ENCODE peak calls at places on chromosomes 16 and 17, in nine cellular contexts. X, N, M, P, W, O, U, E and R are unnamed samples.

GRCh38 chr16:10554569-10554968 is 25.8 kb downstream of the EMP2 start:
- DNase-seq in X (no peak), N (no peak), M (no peak), P (no peak), W (no peak), O (no peak), U (no peak), E (no peak), R (no peak)

GRCh38 chr17:71460943-71461342 is 659.9 kb upstream of the SOX9 start:
- DNase-seq in X (peak; percentile 16), N (no peak), M (no peak), P (no peak), W (no peak), O (peak; percentile 0), U (no peak), E (no peak), R (no peak)

GRCh38 chr16:1413684-1414531 is 596 bp downstream of the UNKL start:
- DNase-seq in X (peak; percentile 51), N (peak; percentile 79), M (peak; percentile 51), P (peak; percentile 79), W (no peak), O (peak; percentile 86), U (no peak), E (peak; percentile 50), R (no peak)

GRCh38 chr17:14845562-14846335 is 419.4 kb downstream of the PMP22 start:
- DNase-seq in X (no peak), N (no peak), M (no peak), P (peak; percentile 66), W (no peak), O (no peak), U (no peak), E (no peak), R (no peak)

GRCh38 chr16:30535777-30536190 is 1.1 kb upstream of the ZNF747 start:
- DNase-seq in X (peak; percentile 83), N (peak; percentile 80), M (peak; percentile 58), P (peak; percentile 89), W (no peak), O (peak; percentile 82), U (no peak), E (peak; percentile 75), R (no peak)

GRCh38 chr16:74563828-74564263 is 43.1 kb downstream of the GLG1 start:
- DNase-seq in X (no peak), N (peak; percentile 67), M (no peak), P (no peak), W (no peak), O (peak; percentile 77), U (peak; percentile 76), E (no peak), R (no peak)

GRCh38 chr16:77898671-77899211 is 110.4 kb downstream of the VAT1L start:
- DNase-seq in X (no peak), N (no peak), M (no peak), P (no peak), W (no peak), O (no peak), U (no peak), E (peak; percentile 54), R (no peak)

GRCh38 chr16:62036101-62036806 is at the start of gene CDH8:
- DNase-seq in X (no peak), N (peak; percentile 46), M (no peak), P (peak; percentile 85), W (no peak), O (no peak), U (no peak), E (no peak), R (peak; percentile 87)

GRCh38 chr17:44187131-44187899 is 543 bp downstream of the TMUB2 start:
- DNase-seq in X (no peak), N (peak; percentile 75), M (no peak), P (no peak), W (no peak), O (peak; percentile 76), U (no peak), E (no peak), R (no peak)

GRCh38 chr17:82972836-82973372 is 106.5 kb upstream of the METRNL start:
- DNase-seq in X (no peak), N (no peak), M (no peak), P (no peak), W (peak; percentile 38), O (no peak), U (no peak), E (no peak), R (peak; percentile 80)

GRCh38 chr16:75244844-75245758 is 6.3 kb downstream of the BCAR1 start:
- DNase-seq in X (peak; percentile 87), N (peak; percentile 83), M (no peak), P (peak; percentile 100), W (peak; percentile 92), O (no peak), U (peak; percentile 98), E (no peak), R (peak; percentile 93)

GRCh38 chr17:32226881-32227280 is 38.8 kb upstream of the RHBDL3 start:
- DNase-seq in X (no peak), N (no peak), M (no peak), P (no peak), W (no peak), O (no peak), U (no peak), E (no peak), R (no peak)

GRCh38 chr17:28199115-28199514 is 119.9 kb upstream of the TMEM97 start:
- DNase-seq in X (no peak), N (no peak), M (no peak), P (no peak), W (no peak), O (no peak), U (no peak), E (no peak), R (no peak)

GRCh38 chr17:8123695-8124349 is at the start of gene HES7:
- DNase-seq in X (no peak), N (no peak), M (no peak), P (peak; percentile 68), W (no peak), O (no peak), U (no peak), E (peak; percentile 50), R (no peak)

GRCh38 chr16:14007460-14007859 is 63.7 kb upstream of the MRTFB start:
- DNase-seq in X (no peak), N (no peak), M (no peak), P (no peak), W (no peak), O (no peak), U (no peak), E (peak; percentile 73), R (no peak)

GRCh38 chr17:43830510-43831145 is 2.3 kb downstream of the MPP3 start:
- DNase-seq in X (no peak), N (no peak), M (no peak), P (no peak), W (no peak), O (no peak), U (no peak), E (no peak), R (no peak)

GRCh38 chr16:11597737-11598136 is 11.0 kb upstream of the LITAF start:
- DNase-seq in X (no peak), N (peak; percentile 41), M (no peak), P (no peak), W (no peak), O (peak; percentile 28), U (no peak), E (no peak), R (no peak)

GRCh38 chr16:50263940-50264929 is 2.1 kb upstream of the ADCY7 start:
- DNase-seq in X (no peak), N (no peak), M (no peak), P (no peak), W (no peak), O (peak; percentile 86), U (peak; percentile 12), E (no peak), R (no peak)

GRCh38 chr17:33962857-33963655 is 292.0 kb upstream of the CCL2 start:
- DNase-seq in X (no peak), N (no peak), M (no peak), P (no peak), W (no peak), O (no peak), U (no peak), E (no peak), R (no peak)

GRCh38 chr17:78996781-78997201 is 12.8 kb downstream of the CANT1 start:
- DNase-seq in X (no peak), N (no peak), M (no peak), P (peak; percentile 52), W (peak; percentile 71), O (no peak), U (no peak), E (no peak), R (peak; percentile 73)

GRCh38 chr17:8117980-8118768 is at the start of gene ALOXE3:
- DNase-seq in X (no peak), N (no peak), M (no peak), P (peak; percentile 93), W (no peak), O (peak; percentile 74), U (peak; percentile 84), E (peak; percentile 10), R (no peak)

GRCh38 chr16:69316595-69317034 is 5.5 kb downstream of the VPS4A start:
- DNase-seq in X (no peak), N (no peak), M (no peak), P (no peak), W (no peak), O (no peak), U (no peak), E (no peak), R (peak; percentile 87)

GRCh38 chr16:83934684-83934977 is 18.4 kb upstream of the OSGIN1 start:
- DNase-seq in X (no peak), N (no peak), M (no peak), P (no peak), W (no peak), O (no peak), U (no peak), E (no peak), R (no peak)

GRCh38 chr16:55834044-55834443 is 1.1 kb upstream of the CES1 start:
- DNase-seq in X (no peak), N (no peak), M (no peak), P (no peak), W (no peak), O (no peak), U (no peak), E (no peak), R (no peak)

GRCh38 chr17:31424944-31425582 is 33.6 kb downstream of the RAB11FIP4 start:
- DNase-seq in X (no peak), N (no peak), M (no peak), P (peak; percentile 83), W (no peak), O (no peak), U (no peak), E (no peak), R (no peak)

GRCh38 chr17:49523706-49524472 is 28.8 kb downstream of the NGFR start:
- DNase-seq in X (no peak), N (no peak), M (peak; percentile 5), P (peak; percentile 54), W (peak; percentile 77), O (no peak), U (peak; percentile 67), E (no peak), R (peak; percentile 76)

GRCh38 chr16:57194512-57194911 is 8.4 kb downstream of the RSPRY1 start:
- DNase-seq in X (no peak), N (no peak), M (no peak), P (peak; percentile 66), W (no peak), O (no peak), U (peak; percentile 91), E (no peak), R (no peak)

GRCh38 chr17:34601431-34601830 is 22.0 kb downstream of the TMEM132E start:
- DNase-seq in X (no peak), N (no peak), M (no peak), P (peak; percentile 78), W (no peak), O (no peak), U (no peak), E (no peak), R (no peak)

GRCh38 chr17:29124135-29124930 is 55.9 kb downstream of the MYO18A start:
- DNase-seq in X (no peak), N (no peak), M (no peak), P (peak; percentile 89), W (no peak), O (peak; percentile 78), U (peak; percentile 58), E (peak; percentile 51), R (no peak)

GRCh38 chr16:49740190-49740589 is 115.7 kb downstream of the ZNF423 start:
- DNase-seq in X (peak; percentile 16), N (no peak), M (no peak), P (no peak), W (no peak), O (no peak), U (no peak), E (no peak), R (no peak)

GRCh38 chr17:52681486-52681885 is 523.0 kb upstream of the CA10 start:
- DNase-seq in X (no peak), N (no peak), M (no peak), P (no peak), W (no peak), O (no peak), U (no peak), E (peak; percentile 82), R (no peak)